ENCODE peak calls at places on chromosome 11, in six cellular contexts. N is HEK293T, O is cardiac fibroblast, T is kidney glomerular epithelial cell, D is A549, S is iris pigment epithelial cell. R is an unnamed sample.

GRCh38 chr11:124198852-124199389 is 15.8 kb downstream of the OR10D3 start:
- DNase-seq in N (no peak), O (no peak), T (no peak), D (no peak), S (no peak), R (no peak)

GRCh38 chr11:65867284-65868071 is 5.1 kb downstream of the EFEMP2 start:
- DNase-seq in N (no peak), O (no peak), T (no peak), D (no peak), S (no peak), R (no peak)

GRCh38 chr11:67633758-67634365 is 4.1 kb upstream of the NUDT8 start:
- DNase-seq in N (no peak), O (no peak), T (no peak), D (no peak), S (no peak), R (no peak)

GRCh38 chr11:96052921-96053631 is 129.2 kb upstream of the MTMR2 start:
- DNase-seq in N (no peak), O (peak; percentile 61), T (peak; percentile 50), D (no peak), S (peak; percentile 67), R (peak; percentile 75)

GRCh38 chr11:76799061-76799804 is 16.1 kb downstream of the TSKU start:
- DNase-seq in N (peak; percentile 88), O (peak; percentile 86), T (no peak), D (peak; percentile 83), S (peak; percentile 69), R (peak; percentile 60)

GRCh38 chr11:116512841-116513240 is 259.9 kb downstream of the BUD13 start:
- DNase-seq in N (no peak), O (no peak), T (no peak), D (no peak), S (no peak), R (no peak)

GRCh38 chr11:61917357-61918109 is at the start of gene RAB3IL1:
- DNase-seq in N (peak; percentile 75), O (peak; percentile 67), T (no peak), D (peak; percentile 66), S (peak; percentile 11), R (no peak)

GRCh38 chr11:64844330-64845124 is at the start of gene CDC42BPG:
- DNase-seq in N (peak; percentile 80), O (peak; percentile 72), T (peak; percentile 8), D (peak; percentile 87), S (peak; percentile 59), R (peak; percentile 61)

GRCh38 chr11:113664069-113664980 is 41.8 kb downstream of the TMPRSS5 start:
- DNase-seq in N (no peak), O (no peak), T (peak; percentile 94), D (peak; percentile 13), S (peak; percentile 83), R (peak; percentile 60)